ENCODE peak calls at places on chromosomes 11 and 22, in five cellular contexts. F, C, N, U and P are unnamed samples.

GRCh38 chr22:39690901-39691620 is 120.5 kb downstream of the CACNA1I start:
- DNase-seq in U (peak; percentile 31), C (no peak), F (no peak), N (no peak), P (no peak)

GRCh38 chr11:46392421-46393230 is 1.1 kb upstream of the CHRM4 start:
- DNase-seq in C (peak; percentile 97), U (peak; percentile 91), F (no peak), N (peak; percentile 66), P (no peak)

GRCh38 chr11:72624496-72625201 is 49.6 kb downstream of the PDE2A start:
- DNase-seq in C (no peak), F (no peak), U (no peak), N (no peak), P (no peak)

GRCh38 chr11:1302041-1302460 is 7.4 kb downstream of the TOLLIP start:
- DNase-seq in U (no peak), C (peak; percentile 30), F (no peak), N (no peak), P (no peak)

GRCh38 chr11:33867996-33868645 is 23.8 kb downstream of the LMO2 start:
- DNase-seq in F (no peak), U (no peak), C (no peak), N (no peak), P (no peak)

GRCh38 chr11:96426356-96427103 is 36.7 kb downstream of the JRKL start:
- DNase-seq in N (peak; percentile 27), U (peak; percentile 62), C (no peak), F (peak; percentile 19), P (no peak)

GRCh38 chr11:12704049-12704448 is 29.8 kb downstream of the TEAD1 start:
- DNase-seq in C (no peak), F (no peak), N (no peak), U (no peak), P (no peak)

GRCh38 chr11:133957926-133958325 is 1.2 kb upstream of the IGSF9B start:
- DNase-seq in F (no peak), N (no peak), U (no peak), C (no peak), P (no peak)

GRCh38 chr11:14422052-14422813 is 63.2 kb upstream of the RRAS2 start:
- DNase-seq in C (peak; percentile 67), U (peak; percentile 80), N (peak; percentile 82), F (peak; percentile 45), P (no peak)

GRCh38 chr11:41245184-41245583 is 214.3 kb downstream of the LRRC4C start:
- DNase-seq in U (no peak), C (no peak), N (no peak), F (no peak), P (no peak)

GRCh38 chr11:2382927-2383822 is 6.1 kb downstream of the CD81 start:
- DNase-seq in U (no peak), N (no peak), C (no peak), F (no peak), P (no peak)

GRCh38 chr11:10693509-10694071 is at the start of gene IRAG1:
- DNase-seq in U (no peak), F (no peak), N (no peak), C (no peak), P (no peak)

GRCh38 chr22:19863571-19863970 is 8.9 kb upstream of the GNB1L start:
- DNase-seq in N (no peak), C (no peak), U (no peak), F (no peak), P (no peak)

GRCh38 chr11:97007283-97007682 is 617.5 kb downstream of the JRKL start:
- DNase-seq in N (no peak), C (no peak), F (no peak), U (no peak), P (no peak)

GRCh38 chr11:129658558-129658882 is 157.1 kb upstream of the TMEM45B start:
- DNase-seq in U (no peak), F (no peak), N (no peak), C (peak; percentile 61), P (no peak)

GRCh38 chr11:133137939-133138338 is 394.4 kb downstream of the OPCML start:
- DNase-seq in C (no peak), U (no peak), N (no peak), F (no peak), P (no peak)

GRCh38 chr22:36193577-36193976 is 8.0 kb downstream of the APOL4 start:
- DNase-seq in N (no peak), C (no peak), F (no peak), U (no peak), P (no peak)

GRCh38 chr11:106621479-106621878 is 396.8 kb downstream of the GUCY1A2 start:
- DNase-seq in C (no peak), N (no peak), U (no peak), F (no peak), P (no peak)

GRCh38 chr11:120181446-120181992 is 29.3 kb upstream of the OAF start:
- DNase-seq in C (no peak), U (no peak), N (no peak), F (no peak), P (no peak)

GRCh38 chr11:70604630-70605520 is 206.5 kb downstream of the CTTN start:
- DNase-seq in F (no peak), N (no peak), C (no peak), U (no peak), P (no peak)

GRCh38 chr11:73218106-73218829 is at the start of gene P2RY2:
- DNase-seq in F (peak; percentile 32), N (peak; percentile 53), C (peak; percentile 91), U (no peak), P (no peak)

GRCh38 chr11:66912963-66913362 is 45.2 kb downstream of the PC start:
- DNase-seq in N (peak; percentile 81), C (no peak), F (no peak), U (no peak), P (no peak)
- TF ChIP-seq YY1 in N (no peak), C (no peak), F (no peak), U (no peak), P (no peak)

GRCh38 chr22:45218974-45219373 is 21.7 kb downstream of the KIAA0930 start:
- DNase-seq in F (no peak), C (no peak), N (no peak), U (no peak), P (peak; percentile 20)
- TF ChIP-seq ATF3 in F (no peak), C (no peak), N (no peak), U (no peak), P (no peak)

GRCh38 chr11:68282141-68282860 is 10.5 kb upstream of the C11orf24 start:
- DNase-seq in F (no peak), C (no peak), N (no peak), U (peak; percentile 49), P (peak; percentile 92)
- TF ChIP-seq YY1 in F (no peak), C (no peak), N (no peak), U (no peak), P (no peak)

GRCh38 chr22:37228106-37229011 is 15.7 kb downstream of the RAC2 start:
- DNase-seq in U (no peak), N (no peak), C (no peak), F (peak; percentile 37), P (no peak)
- TF ChIP-seq ATF3 in U (no peak), N (no peak), C (no peak), F (no peak), P (no peak)

GRCh38 chr22:31870890-31871289 is 73.4 kb upstream of the YWHAH start:
- DNase-seq in C (no peak), N (no peak), U (no peak), F (no peak), P (no peak)
- TF ChIP-seq YY1 in C (no peak), N (no peak), U (no peak), F (no peak), P (no peak)

DNA sequence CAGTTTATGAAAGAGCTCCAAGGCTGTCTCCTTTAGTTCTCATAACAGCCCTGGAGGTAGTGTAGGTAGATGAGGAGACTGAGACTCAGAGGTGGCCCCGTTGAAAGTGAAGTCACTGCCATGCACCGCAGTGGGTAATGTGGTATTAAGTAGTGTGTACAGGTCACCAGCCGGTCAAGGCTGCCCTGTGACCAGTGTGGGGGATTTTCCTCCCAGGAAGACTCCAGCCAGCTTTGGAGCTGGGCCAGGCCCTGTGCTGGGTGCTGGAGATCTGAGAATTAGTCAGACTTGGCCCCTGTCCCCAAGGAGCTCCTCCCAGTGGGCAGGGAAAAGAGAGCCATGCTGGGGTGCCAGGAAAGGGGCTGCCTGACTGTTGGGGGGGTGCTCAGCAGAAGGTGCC is 5.3 kb downstream of the OMP start:
- DNase-seq in U (no peak), C (no peak), N (peak; percentile 60), F (peak; percentile 36), P (no peak)
- TF ChIP-seq ATF3 in U (no peak), C (no peak), N (no peak), F (no peak), P (no peak)

GRCh38 chr11:116234989-116235567 is 537.7 kb downstream of the BUD13 start:
- DNase-seq in F (no peak), U (no peak), C (no peak), N (no peak), P (no peak)
- TF ChIP-seq YY1 in F (no peak), U (no peak), C (no peak), N (no peak), P (no peak)

DNA sequence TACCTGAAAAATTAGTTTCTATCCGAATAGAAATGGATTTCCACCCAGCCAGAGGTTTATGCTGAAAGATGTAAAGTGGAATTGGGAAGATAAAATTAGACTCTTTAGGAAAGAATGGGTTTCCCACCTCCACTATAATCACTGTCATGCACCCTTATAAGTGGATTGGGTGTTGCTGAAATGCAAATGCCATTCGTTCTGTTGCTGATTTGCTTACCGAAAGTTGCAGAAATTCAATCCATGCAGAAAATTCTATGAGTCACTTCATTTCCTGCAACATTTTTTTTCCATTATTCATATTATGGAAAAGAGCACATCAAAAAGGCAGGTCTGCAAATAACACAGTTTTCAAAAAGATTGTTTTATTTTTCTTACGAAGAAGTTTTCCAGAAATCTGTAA is 65.6 kb downstream of the LDLRAD3 start:
- DNase-seq in U (no peak), F (no peak), C (no peak), N (no peak), P (no peak)
- TF ChIP-seq ATF3 in U (no peak), F (no peak), C (no peak), N (no peak), P (no peak)